ENCODE peak calls at places on chromosomes 3 and 15, in six cellular contexts. One of them, this sample, is unnamed.
A peak's percentile ranks its signal among the peaks of the same experiment; 100 is the strongest.

GRCh38 chr3:111509308-111509707 is 32.7 kb upstream of the CD96 start:
- DNase-seq in A549: no peak
- DNase-seq in K562: no peak
- DNase-seq in HepG2: no peak
- DNase-seq in GM12878: no peak
- DNase-seq in endothelial cell of umbilical vein: no peak
- DNase-seq in this sample: no peak

GRCh38 chr3:127768346-127769008 is 53.8 kb downstream of the MGLL start:
- DNase-seq in A549: peak; percentile 58
- DNase-seq in K562: no peak
- DNase-seq in HepG2: no peak
- DNase-seq in GM12878: no peak
- DNase-seq in endothelial cell of umbilical vein: peak; percentile 70
- DNase-seq in this sample: peak; percentile 45

GRCh38 chr15:88655103-88655553 is 16.3 kb downstream of the ISG20 start:
- DNase-seq in A549: no peak
- DNase-seq in K562: no peak
- DNase-seq in HepG2: no peak
- DNase-seq in GM12878: no peak
- DNase-seq in endothelial cell of umbilical vein: no peak
- DNase-seq in this sample: no peak

GRCh38 chr3:73661262-73661661 is 36.5 kb upstream of the PDZRN3 start:
- DNase-seq in A549: no peak
- DNase-seq in K562: no peak
- DNase-seq in HepG2: no peak
- DNase-seq in GM12878: no peak
- DNase-seq in endothelial cell of umbilical vein: no peak
- DNase-seq in this sample: no peak

GRCh38 chr3:67312205-67312604 is 314.1 kb downstream of the KBTBD8 start:
- DNase-seq in A549: no peak
- DNase-seq in K562: no peak
- DNase-seq in HepG2: no peak
- DNase-seq in GM12878: no peak
- DNase-seq in endothelial cell of umbilical vein: no peak
- DNase-seq in this sample: no peak

GRCh38 chr3:97942801-97943546 is 29.3 kb downstream of the RIOX2 start:
- DNase-seq in A549: no peak
- DNase-seq in K562: no peak
- DNase-seq in HepG2: no peak
- DNase-seq in GM12878: no peak
- DNase-seq in endothelial cell of umbilical vein: no peak
- DNase-seq in this sample: no peak

GRCh38 chr15:73951591-73951990 is 25.3 kb downstream of the LOXL1 start:
- DNase-seq in A549: no peak
- DNase-seq in K562: no peak
- DNase-seq in HepG2: no peak
- DNase-seq in GM12878: no peak
- DNase-seq in endothelial cell of umbilical vein: no peak
- DNase-seq in this sample: no peak

GRCh38 chr15:67383903-67384302 is 129.3 kb downstream of the IQCH start:
- DNase-seq in A549: peak; percentile 35
- DNase-seq in K562: no peak
- DNase-seq in HepG2: no peak
- DNase-seq in GM12878: no peak
- DNase-seq in endothelial cell of umbilical vein: no peak
- DNase-seq in this sample: no peak

GRCh38 chr15:83980637-83981036 is 254.9 kb upstream of the GOLGA6L4 start:
- DNase-seq in A549: no peak
- DNase-seq in K562: no peak
- DNase-seq in HepG2: no peak
- DNase-seq in GM12878: no peak
- DNase-seq in endothelial cell of umbilical vein: no peak
- DNase-seq in this sample: no peak

GRCh38 chr15:84810073-84810840 is 6.9 kb upstream of the ALPK3 start:
- DNase-seq in A549: no peak
- DNase-seq in K562: no peak
- DNase-seq in HepG2: no peak
- DNase-seq in GM12878: no peak
- DNase-seq in endothelial cell of umbilical vein: no peak
- DNase-seq in this sample: no peak

GRCh38 chr3:78830466-78830865 is 937.3 kb downstream of the ROBO1 start:
- DNase-seq in A549: no peak
- DNase-seq in K562: no peak
- DNase-seq in HepG2: no peak
- DNase-seq in GM12878: no peak
- DNase-seq in endothelial cell of umbilical vein: no peak
- DNase-seq in this sample: no peak

GRCh38 chr3:27722957-27723802 is 1.1 kb upstream of the EOMES start:
- DNase-seq in A549: no peak
- DNase-seq in K562: no peak
- DNase-seq in HepG2: no peak
- DNase-seq in GM12878: no peak
- DNase-seq in endothelial cell of umbilical vein: peak; percentile 24
- DNase-seq in this sample: no peak

GRCh38 chr15:88800026-88800425 is 3.2 kb upstream of the ACAN start:
- DNase-seq in A549: peak; percentile 36
- DNase-seq in K562: no peak
- DNase-seq in HepG2: no peak
- DNase-seq in GM12878: no peak
- DNase-seq in endothelial cell of umbilical vein: peak; percentile 10
- DNase-seq in this sample: no peak

GRCh38 chr3:127263037-127263436 is 24.8 kb downstream of the PRR20G start:
- DNase-seq in A549: no peak
- DNase-seq in K562: no peak
- DNase-seq in HepG2: no peak
- DNase-seq in GM12878: no peak
- DNase-seq in endothelial cell of umbilical vein: no peak
- DNase-seq in this sample: no peak

GRCh38 chr15:60376677-60377095 is 21.1 kb downstream of the ANXA2 start:
- DNase-seq in A549: peak; percentile 57
- DNase-seq in K562: no peak
- DNase-seq in HepG2: no peak
- DNase-seq in GM12878: no peak
- DNase-seq in endothelial cell of umbilical vein: no peak
- DNase-seq in this sample: no peak

GRCh38 chr15:92909131-92909781 is 9.1 kb downstream of the CHD2 start:
- DNase-seq in A549: no peak
- DNase-seq in K562: no peak
- DNase-seq in HepG2: no peak
- DNase-seq in GM12878: no peak
- DNase-seq in endothelial cell of umbilical vein: peak; percentile 69
- DNase-seq in this sample: no peak

GRCh38 chr15:71443538-71443937 is 328.3 kb downstream of the THSD4 start:
- DNase-seq in A549: peak; percentile 77
- DNase-seq in K562: peak; percentile 47
- DNase-seq in HepG2: peak; percentile 23
- DNase-seq in GM12878: no peak
- DNase-seq in endothelial cell of umbilical vein: peak; percentile 55
- DNase-seq in this sample: peak; percentile 39

GRCh38 chr15:98850991-98851776 is 156.4 kb downstream of the PGPEP1L start:
- DNase-seq in A549: peak; percentile 89
- DNase-seq in K562: peak; percentile 27
- DNase-seq in HepG2: peak; percentile 61
- DNase-seq in GM12878: no peak
- DNase-seq in endothelial cell of umbilical vein: peak; percentile 78
- DNase-seq in this sample: peak; percentile 83

GRCh38 chr3:35784162-35784561 is 144.8 kb downstream of the ARPP21 start:
- DNase-seq in A549: no peak
- DNase-seq in K562: no peak
- DNase-seq in HepG2: peak; percentile 7
- DNase-seq in GM12878: no peak
- DNase-seq in endothelial cell of umbilical vein: no peak
- DNase-seq in this sample: no peak

GRCh38 chr15:52496776-52497470 is 31.8 kb downstream of the MYO5A start:
- DNase-seq in A549: peak; percentile 44
- DNase-seq in K562: no peak
- DNase-seq in HepG2: no peak
- DNase-seq in GM12878: no peak
- DNase-seq in endothelial cell of umbilical vein: peak; percentile 62
- DNase-seq in this sample: peak; percentile 75

GRCh38 chr3:196525141-196525540 is 10.0 kb upstream of the SMCO1 start:
- DNase-seq in A549: no peak
- DNase-seq in K562: no peak
- DNase-seq in HepG2: no peak
- DNase-seq in GM12878: no peak
- DNase-seq in endothelial cell of umbilical vein: no peak
- DNase-seq in this sample: no peak

GRCh38 chr15:42890161-42890913 is 30.2 kb downstream of the TTBK2 start:
- DNase-seq in A549: peak; percentile 16
- DNase-seq in K562: no peak
- DNase-seq in HepG2: peak; percentile 16
- DNase-seq in GM12878: no peak
- DNase-seq in endothelial cell of umbilical vein: peak; percentile 90
- DNase-seq in this sample: no peak
- TF ChIP-seq MYC in A549: no peak
- TF ChIP-seq MYC in K562: no peak
- TF ChIP-seq MYC in HepG2: no peak
- TF ChIP-seq MYC in GM12878: no peak
- TF ChIP-seq MYC in endothelial cell of umbilical vein: no peak
- TF ChIP-seq MYC in this sample: no peak

GRCh38 chr15:33188159-33188558 is 6.4 kb downstream of the FMN1 start:
- DNase-seq in A549: no peak
- DNase-seq in K562: no peak
- DNase-seq in HepG2: no peak
- DNase-seq in GM12878: no peak
- DNase-seq in endothelial cell of umbilical vein: no peak
- DNase-seq in this sample: no peak
- TF ChIP-seq MYC in A549: no peak
- TF ChIP-seq MYC in K562: no peak
- TF ChIP-seq MYC in HepG2: no peak
- TF ChIP-seq MYC in GM12878: no peak
- TF ChIP-seq MYC in endothelial cell of umbilical vein: no peak
- TF ChIP-seq MYC in this sample: no peak

GRCh38 chr3:189236352-189236751 is 64.6 kb downstream of the TPRG1 start:
- DNase-seq in A549: no peak
- DNase-seq in K562: no peak
- DNase-seq in HepG2: no peak
- DNase-seq in GM12878: no peak
- DNase-seq in endothelial cell of umbilical vein: no peak
- DNase-seq in this sample: no peak
- TF ChIP-seq MYC in A549: no peak
- TF ChIP-seq MYC in K562: no peak
- TF ChIP-seq MYC in HepG2: no peak
- TF ChIP-seq MYC in GM12878: no peak
- TF ChIP-seq MYC in endothelial cell of umbilical vein: no peak
- TF ChIP-seq MYC in this sample: no peak

GRCh38 chr15:68492855-68493254 is 60.9 kb upstream of the ITGA11 start:
- DNase-seq in A549: peak; percentile 56
- DNase-seq in K562: no peak
- DNase-seq in HepG2: no peak
- DNase-seq in GM12878: no peak
- DNase-seq in endothelial cell of umbilical vein: no peak
- DNase-seq in this sample: no peak
- TF ChIP-seq MYC in A549: no peak
- TF ChIP-seq MYC in K562: no peak
- TF ChIP-seq MYC in HepG2: no peak
- TF ChIP-seq MYC in GM12878: no peak
- TF ChIP-seq MYC in endothelial cell of umbilical vein: no peak
- TF ChIP-seq MYC in this sample: no peak

GRCh38 chr3:179436517-179436916 is 14.8 kb downstream of the GNB4 start:
- DNase-seq in A549: no peak
- DNase-seq in K562: no peak
- DNase-seq in HepG2: no peak
- DNase-seq in GM12878: no peak
- DNase-seq in endothelial cell of umbilical vein: peak; percentile 44
- DNase-seq in this sample: peak; percentile 39

GRCh38 chr3:179438836-179439235 is 12.4 kb downstream of the GNB4 start:
- DNase-seq in A549: no peak
- DNase-seq in K562: peak; percentile 29
- DNase-seq in HepG2: no peak
- DNase-seq in GM12878: peak; percentile 57
- DNase-seq in endothelial cell of umbilical vein: no peak
- DNase-seq in this sample: no peak
- TF ChIP-seq MYC in A549: no peak
- TF ChIP-seq MYC in K562: no peak
- TF ChIP-seq MYC in HepG2: no peak
- TF ChIP-seq MYC in GM12878: no peak
- TF ChIP-seq MYC in endothelial cell of umbilical vein: no peak
- TF ChIP-seq MYC in this sample: no peak

GRCh38 chr3:151166161-151166560 is 36.9 kb downstream of the GPR171 start:
- DNase-seq in A549: peak; percentile 7
- DNase-seq in K562: no peak
- DNase-seq in HepG2: peak; percentile 15
- DNase-seq in GM12878: no peak
- DNase-seq in endothelial cell of umbilical vein: no peak
- DNase-seq in this sample: peak; percentile 23
- TF ChIP-seq MYC in A549: no peak
- TF ChIP-seq MYC in K562: no peak
- TF ChIP-seq MYC in HepG2: no peak
- TF ChIP-seq MYC in GM12878: no peak
- TF ChIP-seq MYC in endothelial cell of umbilical vein: no peak
- TF ChIP-seq MYC in this sample: no peak

DNA sequence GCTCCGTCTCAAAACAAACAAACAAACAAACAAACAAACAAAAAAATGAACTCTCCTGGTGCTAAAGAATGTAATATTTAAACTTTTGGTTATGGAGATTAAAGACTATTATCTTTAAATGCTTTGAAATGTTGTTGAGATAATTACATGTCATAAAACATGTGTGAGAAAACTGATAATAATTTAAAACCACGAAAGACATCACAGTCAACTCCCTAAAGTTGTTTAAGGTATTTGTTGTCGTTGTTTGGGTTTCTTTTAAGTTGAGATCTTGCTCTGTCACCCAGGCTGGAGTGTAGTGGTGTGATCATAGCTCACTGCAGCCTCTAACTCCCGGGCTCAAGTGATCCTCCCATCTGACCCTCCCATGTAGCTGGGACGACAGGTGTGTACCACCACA is 12.0 kb downstream of the EFCAB12 start:
- DNase-seq in A549: no peak
- DNase-seq in K562: no peak
- DNase-seq in HepG2: no peak
- DNase-seq in GM12878: no peak
- DNase-seq in endothelial cell of umbilical vein: no peak
- DNase-seq in this sample: no peak
- TF ChIP-seq MYC in A549: no peak
- TF ChIP-seq MYC in K562: no peak
- TF ChIP-seq MYC in HepG2: no peak
- TF ChIP-seq MYC in GM12878: no peak
- TF ChIP-seq MYC in endothelial cell of umbilical vein: no peak
- TF ChIP-seq MYC in this sample: no peak